ENCODE peak calls at places on chromosomes 4 and X, in six cellular contexts. T is epithelial cell of esophagus, K is GM12865, B is ascending aorta, E is uterus, U is mammary epithelial cell. Q is an unnamed sample.

GRCh38 chrX:79975605-79976004 is 38.9 kb upstream of the TBX22 start:
- DNase-seq in T (no peak), K (no peak), B (no peak), E (no peak), U (no peak), Q (no peak)

GRCh38 chrX:133645251-133645650 is 230.0 kb upstream of the GPC4 start:
- DNase-seq in T (no peak), K (no peak), B (no peak), E (no peak), U (no peak), Q (no peak)

GRCh38 chr4:48706741-48707140 is 73.3 kb downstream of the FRYL start:
- DNase-seq in T (peak; percentile 47), K (no peak), B (no peak), E (no peak), U (peak; percentile 62), Q (no peak)

GRCh38 chr4:13541720-13542576 is 2.4 kb downstream of the NKX3-2 start:
- DNase-seq in T (peak; percentile 72), K (peak; percentile 50), B (no peak), E (no peak), U (no peak), Q (no peak)

GRCh38 chrX:13340182-13340791 is 20.4 kb upstream of the ATXN3L start:
- DNase-seq in T (peak; percentile 50), K (no peak), B (no peak), E (no peak), U (peak; percentile 17), Q (no peak)

GRCh38 chr4:123249821-123250220 is 146.8 kb upstream of the SPRY1 start:
- DNase-seq in T (no peak), K (no peak), B (no peak), E (no peak), U (no peak), Q (no peak)

GRCh38 chrX:3532571-3532970 is 180.9 kb downstream of the PRKX start:
- DNase-seq in T (no peak), K (no peak), B (no peak), E (no peak), U (no peak), Q (no peak)

GRCh38 chr4:23368081-23368697 is 521.7 kb downstream of the PPARGC1A start:
- DNase-seq in T (peak; percentile 4), K (no peak), B (no peak), E (no peak), U (no peak), Q (no peak)

GRCh38 chr4:154329939-154330338 is 161.7 kb downstream of the DCHS2 start:
- DNase-seq in T (peak; percentile 86), K (no peak), B (no peak), E (peak; percentile 86), U (peak; percentile 29), Q (peak; percentile 90)

GRCh38 chrX:66504481-66504880 is 134.4 kb downstream of the EDA2R start:
- DNase-seq in T (peak; percentile 21), K (no peak), B (no peak), E (no peak), U (peak; percentile 1), Q (no peak)

GRCh38 chr4:10115271-10115656 is 1.3 kb downstream of the WDR1 start:
- DNase-seq in T (peak; percentile 73), K (no peak), B (peak; percentile 81), E (no peak), U (peak; percentile 45), Q (no peak)

GRCh38 chr4:1451106-1451751 is 45.0 kb upstream of the NKX1-1 start:
- DNase-seq in T (no peak), K (no peak), B (no peak), E (no peak), U (no peak), Q (no peak)

GRCh38 chr4:143260750-143261149 is 75.9 kb upstream of the GAB1 start:
- DNase-seq in T (no peak), K (no peak), B (no peak), E (no peak), U (no peak), Q (no peak)

GRCh38 chrX:129599499-129599898 is 55.3 kb downstream of the APLN start:
- DNase-seq in T (peak; percentile 86), K (no peak), B (no peak), E (no peak), U (peak; percentile 79), Q (no peak)

GRCh38 chr4:6177587-6178197 is 22.7 kb downstream of the JAKMIP1 start:
- DNase-seq in T (no peak), K (peak; percentile 89), B (no peak), E (no peak), U (no peak), Q (no peak)

GRCh38 chr4:1419708-1420107 is 13.5 kb upstream of the NKX1-1 start:
- DNase-seq in T (no peak), K (no peak), B (peak; percentile 34), E (no peak), U (no peak), Q (peak; percentile 49)

GRCh38 chr4:61540944-61541343 is 340.8 kb downstream of the ADGRL3 start:
- DNase-seq in T (no peak), K (no peak), B (no peak), E (no peak), U (no peak), Q (no peak)

GRCh38 chrX:118521435-118521834 is 25.8 kb downstream of the DOCK11 start:
- DNase-seq in T (peak; percentile 5), K (no peak), B (no peak), E (no peak), U (no peak), Q (no peak)

GRCh38 chr4:721261-722171 is 15.9 kb downstream of the PCGF3 start:
- DNase-seq in T (peak; percentile 89), K (no peak), B (no peak), E (peak; percentile 49), U (peak; percentile 62), Q (no peak)

GRCh38 chr4:128451270-128451905 is 163.8 kb upstream of the PGRMC2 start:
- DNase-seq in T (peak; percentile 24), K (no peak), B (no peak), E (no peak), U (no peak), Q (no peak)

GRCh38 chr4:65917486-65917885 is 247.2 kb upstream of the EPHA5 start:
- DNase-seq in T (peak; percentile 16), K (no peak), B (no peak), E (no peak), U (no peak), Q (no peak)

GRCh38 chr4:72207196-72207595 is 175.4 kb downstream of the NPFFR2 start:
- DNase-seq in T (no peak), K (no peak), B (no peak), E (no peak), U (no peak), Q (no peak)

GRCh38 chr4:646460-646859 is 21.1 kb downstream of the PDE6B start:
- DNase-seq in T (no peak), K (no peak), B (no peak), E (no peak), U (no peak), Q (no peak)

GRCh38 chr4:42123071-42123644 is 29.3 kb downstream of the BEND4 start:
- DNase-seq in T (no peak), K (no peak), B (no peak), E (no peak), U (no peak), Q (no peak)

GRCh38 chr4:124685851-124686250 is 26.7 kb downstream of the ANKRD50 start:
- DNase-seq in T (no peak), K (no peak), B (no peak), E (no peak), U (peak; percentile 9), Q (no peak)

GRCh38 chr4:186134254-186134653 is 29.8 kb downstream of the FAM149A start:
- DNase-seq in T (no peak), K (peak; percentile 89), B (no peak), E (no peak), U (no peak), Q (no peak)

GRCh38 chr4:89212666-89213381 is 94.8 kb downstream of the GPRIN3 start:
- DNase-seq in T (peak; percentile 53), K (no peak), B (no peak), E (no peak), U (peak; percentile 14), Q (no peak)

GRCh38 chrX:79630033-79631009 is 263.2 kb upstream of the ITM2A start:
- DNase-seq in T (no peak), K (peak; percentile 54), B (no peak), E (no peak), U (no peak), Q (no peak)

DNA sequence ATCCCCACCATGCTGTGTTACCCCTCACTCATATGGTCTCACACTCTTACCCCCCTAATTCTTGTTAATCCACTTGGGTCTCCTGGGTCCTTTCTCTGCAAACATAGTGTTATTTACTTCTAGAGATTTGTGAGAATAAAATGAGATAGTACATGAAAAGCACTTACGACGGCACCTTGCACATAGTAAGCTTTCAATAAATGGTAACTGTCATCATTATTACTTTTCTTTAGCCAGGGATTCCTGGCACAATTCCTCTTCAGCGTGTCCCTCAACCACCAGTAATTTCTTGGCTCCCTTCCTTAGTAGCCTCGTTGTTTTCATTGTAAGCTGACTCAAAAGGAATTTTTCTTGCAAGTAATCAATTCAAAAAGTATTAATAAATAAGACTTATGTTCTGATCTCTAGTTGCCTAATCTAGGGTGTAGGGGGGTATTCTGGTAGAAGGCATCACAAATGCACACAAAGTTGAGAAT is 30.1 kb upstream of the RBMX start:
- DNase-seq in T (no peak), K (no peak), B (no peak), E (no peak), U (no peak), Q (no peak)
- H3K4me3 ChIP-seq in T (no peak overlapping the region), K (peak overlapping the region; percentile 87), B (no peak overlapping the region), E (peak overlapping the region; percentile 12), U (peak overlapping the region; percentile 48), Q (no peak overlapping the region)

GRCh38 chr4:153232768-153233167 is 28.5 kb downstream of the TRIM2 start:
- DNase-seq in T (no peak), K (peak; percentile 13), B (no peak), E (no peak), U (peak; percentile 4), Q (peak; percentile 82)
- TF ChIP-seq CTCF in T (peak; percentile 19), K (peak; percentile 18), B (no peak), E (no peak), U (no peak), Q (no peak)

GRCh38 chr4:76199664-76200211 is 13.9 kb downstream of the SCARB2 start:
- DNase-seq in T (no peak), K (peak; percentile 95), B (no peak), E (no peak), U (no peak), Q (no peak)
- H3K4me3 ChIP-seq in T (no peak overlapping the region), K (peak overlapping the region; percentile 38), B (no peak overlapping the region), E (no peak overlapping the region), U (no peak overlapping the region), Q (no peak overlapping the region)

DNA sequence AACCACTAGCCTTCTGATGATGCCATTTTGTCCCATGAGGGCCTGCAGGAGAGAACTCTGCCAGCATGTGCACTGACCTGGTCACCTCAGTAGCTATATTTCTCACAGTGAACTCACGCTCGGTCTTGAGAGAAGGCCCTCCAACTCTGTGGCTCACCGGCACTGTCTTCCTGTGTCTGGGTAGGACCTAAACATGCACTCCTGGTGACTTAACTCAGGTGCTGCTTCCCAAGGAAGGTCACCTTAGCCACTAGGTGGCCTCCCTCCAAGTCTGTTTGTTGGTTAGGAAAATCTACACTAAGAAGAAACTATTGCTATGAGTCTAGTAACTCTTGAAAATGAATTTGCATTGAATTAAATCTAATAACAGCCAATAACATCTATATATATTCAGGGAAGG is 24.8 kb downstream of the TLR10 start:
- DNase-seq in T (peak; percentile 56), K (peak; percentile 67), B (no peak), E (no peak), U (no peak), Q (no peak)
- TF ChIP-seq CTCF in T (peak; percentile 62), K (peak; percentile 43), B (no peak), E (no peak), U (peak; percentile 32), Q (no peak)